ENCODE peak calls at places on chromosome 3, in nine cellular contexts. One of them, this sample, is unnamed.

GRCh38 chr3:1087066-1087555 is 5.7 kb upstream of the CNTN6 start:
- DNase-seq in stimulated activated CD4-positive, alpha-beta T cell treated with anti-CD3 and anti-CD28 coated beads, Interleukin-2, amount 100 ng/mL, for 24 hours: no peak
- DNase-seq in HuH-7: no peak
- DNase-seq in D721Med: no peak
- DNase-seq in GM19239: no peak
- DNase-seq in heart left ventricle: no peak
- DNase-seq in amygdala: no peak
- DNase-seq in neural progenitor cell: peak
- DNase-seq in fibroblast of the aortic adventitia: peak
- DNase-seq in this sample: peak

GRCh38 chr3:130968231-130968630 is 58.4 kb downstream of the ASTE1 start:
- DNase-seq in HuH-7: no peak
- DNase-seq in amygdala: no peak
- DNase-seq in heart left ventricle: no peak
- DNase-seq in GM19239: no peak
- DNase-seq in fibroblast of the aortic adventitia: peak
- DNase-seq in D721Med: no peak
- DNase-seq in neural progenitor cell: no peak
- DNase-seq in stimulated activated CD4-positive, alpha-beta T cell treated with anti-CD3 and anti-CD28 coated beads, Interleukin-2, amount 100 ng/mL, for 24 hours: no peak
- DNase-seq in this sample: no peak

GRCh38 chr3:16536344-16536663 is 22.8 kb upstream of the RFTN1 start:
- DNase-seq in heart left ventricle: no peak
- DNase-seq in HuH-7: no peak
- DNase-seq in GM19239: no peak
- DNase-seq in D721Med: no peak
- DNase-seq in amygdala: no peak
- DNase-seq in neural progenitor cell: no peak
- DNase-seq in stimulated activated CD4-positive, alpha-beta T cell treated with anti-CD3 and anti-CD28 coated beads, Interleukin-2, amount 100 ng/mL, for 24 hours: no peak
- DNase-seq in fibroblast of the aortic adventitia: no peak
- DNase-seq in this sample: no peak

GRCh38 chr3:155791190-155791589 is 14.9 kb downstream of the C3orf33 start:
- DNase-seq in D721Med: no peak
- DNase-seq in HuH-7: no peak
- DNase-seq in amygdala: no peak
- DNase-seq in GM19239: no peak
- DNase-seq in fibroblast of the aortic adventitia: peak
- DNase-seq in stimulated activated CD4-positive, alpha-beta T cell treated with anti-CD3 and anti-CD28 coated beads, Interleukin-2, amount 100 ng/mL, for 24 hours: no peak
- DNase-seq in neural progenitor cell: no peak
- DNase-seq in heart left ventricle: no peak
- DNase-seq in this sample: peak

GRCh38 chr3:73419179-73419803 is 205.4 kb downstream of the PDZRN3 start:
- DNase-seq in amygdala: no peak
- DNase-seq in HuH-7: no peak
- DNase-seq in D721Med: no peak
- DNase-seq in stimulated activated CD4-positive, alpha-beta T cell treated with anti-CD3 and anti-CD28 coated beads, Interleukin-2, amount 100 ng/mL, for 24 hours: no peak
- DNase-seq in heart left ventricle: no peak
- DNase-seq in neural progenitor cell: peak
- DNase-seq in GM19239: no peak
- DNase-seq in fibroblast of the aortic adventitia: peak
- DNase-seq in this sample: peak

GRCh38 chr3:17645074-17645698 is 97.2 kb downstream of the TBC1D5 start:
- DNase-seq in stimulated activated CD4-positive, alpha-beta T cell treated with anti-CD3 and anti-CD28 coated beads, Interleukin-2, amount 100 ng/mL, for 24 hours: no peak
- DNase-seq in HuH-7: peak
- DNase-seq in GM19239: peak
- DNase-seq in neural progenitor cell: peak
- DNase-seq in fibroblast of the aortic adventitia: peak
- DNase-seq in amygdala: peak
- DNase-seq in D721Med: no peak
- DNase-seq in heart left ventricle: no peak
- DNase-seq in this sample: peak

GRCh38 chr3:31105438-31106077 is 211.1 kb upstream of the GADL1 start:
- DNase-seq in D721Med: no peak
- DNase-seq in fibroblast of the aortic adventitia: peak
- DNase-seq in heart left ventricle: no peak
- DNase-seq in GM19239: no peak
- DNase-seq in neural progenitor cell: no peak
- DNase-seq in stimulated activated CD4-positive, alpha-beta T cell treated with anti-CD3 and anti-CD28 coated beads, Interleukin-2, amount 100 ng/mL, for 24 hours: peak
- DNase-seq in HuH-7: no peak
- DNase-seq in amygdala: no peak
- DNase-seq in this sample: no peak

GRCh38 chr3:134449277-134449676 is 36.5 kb downstream of the ANAPC13 start:
- DNase-seq in stimulated activated CD4-positive, alpha-beta T cell treated with anti-CD3 and anti-CD28 coated beads, Interleukin-2, amount 100 ng/mL, for 24 hours: no peak
- DNase-seq in amygdala: peak
- DNase-seq in D721Med: no peak
- DNase-seq in HuH-7: peak
- DNase-seq in heart left ventricle: no peak
- DNase-seq in GM19239: no peak
- DNase-seq in fibroblast of the aortic adventitia: peak
- DNase-seq in neural progenitor cell: peak
- DNase-seq in this sample: peak

GRCh38 chr3:129052675-129053074 is 7.9 kb upstream of the GP9 start:
- DNase-seq in heart left ventricle: peak
- DNase-seq in GM19239: no peak
- DNase-seq in stimulated activated CD4-positive, alpha-beta T cell treated with anti-CD3 and anti-CD28 coated beads, Interleukin-2, amount 100 ng/mL, for 24 hours: no peak
- DNase-seq in fibroblast of the aortic adventitia: no peak
- DNase-seq in amygdala: no peak
- DNase-seq in neural progenitor cell: no peak
- DNase-seq in D721Med: no peak
- DNase-seq in HuH-7: no peak
- DNase-seq in this sample: no peak

GRCh38 chr3:51340989-51341636 is 44.0 kb upstream of the MANF start:
- DNase-seq in GM19239: no peak
- DNase-seq in D721Med: no peak
- DNase-seq in amygdala: no peak
- DNase-seq in heart left ventricle: no peak
- DNase-seq in fibroblast of the aortic adventitia: peak
- DNase-seq in stimulated activated CD4-positive, alpha-beta T cell treated with anti-CD3 and anti-CD28 coated beads, Interleukin-2, amount 100 ng/mL, for 24 hours: no peak
- DNase-seq in HuH-7: no peak
- DNase-seq in neural progenitor cell: peak
- DNase-seq in this sample: no peak

GRCh38 chr3:170178631-170179030 is 2.9 kb downstream of the PHC3 start:
- DNase-seq in neural progenitor cell: no peak
- DNase-seq in HuH-7: no peak
- DNase-seq in GM19239: no peak
- DNase-seq in heart left ventricle: no peak
- DNase-seq in fibroblast of the aortic adventitia: no peak
- DNase-seq in stimulated activated CD4-positive, alpha-beta T cell treated with anti-CD3 and anti-CD28 coated beads, Interleukin-2, amount 100 ng/mL, for 24 hours: peak
- DNase-seq in amygdala: no peak
- DNase-seq in D721Med: no peak
- DNase-seq in this sample: no peak

GRCh38 chr3:112858410-112859069 is 11.9 kb upstream of the CD200R1L start:
- DNase-seq in neural progenitor cell: no peak
- DNase-seq in GM19239: no peak
- DNase-seq in D721Med: no peak
- DNase-seq in amygdala: no peak
- DNase-seq in fibroblast of the aortic adventitia: no peak
- DNase-seq in HuH-7: no peak
- DNase-seq in stimulated activated CD4-positive, alpha-beta T cell treated with anti-CD3 and anti-CD28 coated beads, Interleukin-2, amount 100 ng/mL, for 24 hours: peak
- DNase-seq in heart left ventricle: no peak
- DNase-seq in this sample: no peak

GRCh38 chr3:164375995-164376394 is 702.3 kb downstream of the SI start:
- DNase-seq in HuH-7: no peak
- DNase-seq in stimulated activated CD4-positive, alpha-beta T cell treated with anti-CD3 and anti-CD28 coated beads, Interleukin-2, amount 100 ng/mL, for 24 hours: no peak
- DNase-seq in amygdala: no peak
- DNase-seq in GM19239: no peak
- DNase-seq in fibroblast of the aortic adventitia: no peak
- DNase-seq in D721Med: no peak
- DNase-seq in heart left ventricle: no peak
- DNase-seq in neural progenitor cell: no peak
- DNase-seq in this sample: no peak

GRCh38 chr3:18669374-18669773 is 244.2 kb upstream of the SATB1 start:
- DNase-seq in amygdala: no peak
- DNase-seq in stimulated activated CD4-positive, alpha-beta T cell treated with anti-CD3 and anti-CD28 coated beads, Interleukin-2, amount 100 ng/mL, for 24 hours: no peak
- DNase-seq in fibroblast of the aortic adventitia: no peak
- DNase-seq in HuH-7: no peak
- DNase-seq in neural progenitor cell: no peak
- DNase-seq in GM19239: no peak
- DNase-seq in heart left ventricle: no peak
- DNase-seq in D721Med: no peak
- DNase-seq in this sample: no peak

GRCh38 chr3:66819993-66820501 is 178.1 kb upstream of the KBTBD8 start:
- DNase-seq in stimulated activated CD4-positive, alpha-beta T cell treated with anti-CD3 and anti-CD28 coated beads, Interleukin-2, amount 100 ng/mL, for 24 hours: no peak
- DNase-seq in neural progenitor cell: peak
- DNase-seq in GM19239: no peak
- DNase-seq in fibroblast of the aortic adventitia: no peak
- DNase-seq in D721Med: no peak
- DNase-seq in heart left ventricle: no peak
- DNase-seq in HuH-7: no peak
- DNase-seq in amygdala: peak
- DNase-seq in this sample: peak